ENCODE peak calls at places on chromosomes 3 and 15, in four cellular contexts. W is esophagus squamous epithelium, I is K562, X is ovary. M is an unnamed sample.

GRCh38 chr3:24375947-24376384 is 118.7 kb downstream of the THRB start:
- DNase-seq in W (no peak), I (no peak), X (no peak), M (no peak)

GRCh38 chr3:133097214-133097613 is 59.0 kb downstream of the TMEM108 start:
- DNase-seq in W (no peak), I (no peak), X (no peak), M (peak)

GRCh38 chr3:10173926-10174435 is 9.3 kb downstream of the IRAK2 start:
- DNase-seq in W (no peak), I (peak), X (no peak), M (peak)

GRCh38 chr15:89845305-89845893 is 30.7 kb upstream of the ANPEP start:
- DNase-seq in W (no peak), I (no peak), X (no peak), M (no peak)

GRCh38 chr15:20665653-20666052 is 124.1 kb upstream of the GOLGA6L6 start:
- DNase-seq in W (no peak), I (no peak), X (no peak), M (no peak)

GRCh38 chr15:88477126-88477525 is 9.6 kb downstream of the MRPS11 start:
- DNase-seq in W (no peak), I (no peak), X (no peak), M (no peak)

GRCh38 chr3:161388860-161389259 is 17.5 kb upstream of the SPTSSB start:
- DNase-seq in W (no peak), I (no peak), X (no peak), M (no peak)

GRCh38 chr3:193833592-193833991 is 240.6 kb downstream of the OPA1 start:
- DNase-seq in W (no peak), I (no peak), X (no peak), M (no peak)

GRCh38 chr3:71785594-71786472 is 885 bp upstream of the PROK2 start:
- DNase-seq in W (no peak), I (no peak), X (no peak), M (no peak)

GRCh38 chr3:75136100-75136897 is 521.8 kb upstream of the CNTN3 start:
- DNase-seq in W (no peak), I (no peak), X (no peak), M (no peak)

GRCh38 chr15:73922186-73923151 is 3.8 kb upstream of the LOXL1 start:
- DNase-seq in W (no peak), I (no peak), X (peak), M (no peak)

GRCh38 chr15:86555114-86555513 is 475.4 kb downstream of the AGBL1 start:
- DNase-seq in W (no peak), I (no peak), X (no peak), M (no peak)

GRCh38 chr3:197374951-197375560 is 76.6 kb upstream of the DLG1 start:
- DNase-seq in W (no peak), I (no peak), X (no peak), M (no peak)

GRCh38 chr15:71141572-71141971 is 26.3 kb downstream of the THSD4 start:
- DNase-seq in W (no peak), I (no peak), X (no peak), M (no peak)

GRCh38 chr3:60912142-60912541 is 339.1 kb downstream of the FHIT start:
- DNase-seq in W (no peak), I (no peak), X (no peak), M (no peak)

GRCh38 chr3:174949523-174949922 is 90.4 kb downstream of the NAALADL2 start:
- DNase-seq in W (no peak), I (no peak), X (no peak), M (no peak)

GRCh38 chr3:30623375-30623774 is 17.0 kb downstream of the TGFBR2 start:
- DNase-seq in W (no peak), I (no peak), X (no peak), M (no peak)

GRCh38 chr3:59456852-59457485 is 407.1 kb upstream of the CFAP20DC start:
- DNase-seq in W (no peak), I (no peak), X (no peak), M (no peak)

GRCh38 chr15:89753855-89754254 is 2.8 kb upstream of the MESP1 start:
- DNase-seq in W (no peak), I (no peak), X (no peak), M (no peak)

DNA sequence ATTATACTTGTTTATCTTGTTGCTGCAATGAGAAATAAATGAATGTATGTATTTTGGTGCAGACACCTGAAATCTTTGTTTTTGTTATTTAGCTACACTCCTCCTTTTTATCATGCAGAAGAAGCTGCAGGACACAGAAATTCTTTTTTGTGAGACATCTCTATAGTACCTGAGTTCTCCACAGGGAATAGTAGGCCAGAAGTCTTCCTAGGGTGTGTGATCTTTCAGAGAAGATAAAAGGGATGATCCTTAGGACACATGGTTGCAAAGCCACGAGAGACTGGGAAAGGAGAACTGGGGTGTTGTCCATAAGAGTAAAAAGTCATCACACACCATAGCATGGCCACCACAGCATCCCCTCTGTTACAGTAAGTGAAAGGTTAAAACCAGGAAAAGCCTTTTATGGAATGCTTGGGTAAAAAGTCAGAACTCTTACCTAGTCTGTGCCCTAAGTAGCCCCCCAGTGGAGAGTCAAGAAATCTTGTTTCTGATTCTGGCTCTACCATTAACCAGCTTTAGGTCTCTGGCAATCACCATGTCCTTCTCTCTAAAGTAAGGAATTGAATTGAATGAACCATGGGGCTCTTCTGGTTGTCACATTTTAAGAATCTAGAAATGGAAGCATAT is 31.9 kb upstream of the ADGRG7 start:
- DNase-seq in W (no peak), I (no peak), X (no peak), M (no peak)
- TF ChIP-seq POLR2A in W (no peak), I (no peak), X (no peak), M (no peak)

GRCh38 chr15:52233405-52233804 is 42.2 kb upstream of the GNB5 start:
- DNase-seq in W (no peak), I (no peak), X (no peak), M (no peak)
- H3K4me3 ChIP-seq in W (no peak), I (no peak), X (no peak), M (no peak)

GRCh38 chr3:56818156-56818985 is 16.6 kb upstream of the ARHGEF3 start:
- DNase-seq in W (no peak), I (no peak), X (no peak), M (no peak)
- H3K27ac ChIP-seq in W (no peak), I (no peak), X (no peak), M (no peak)

GRCh38 chr15:80693682-80694623 is 1.2 kb upstream of the ABHD17C start:
- DNase-seq in W (no peak), I (no peak), X (no peak), M (no peak)

GRCh38 chr15:80694624-80695098 is 449 bp upstream of the ABHD17C start:
- DNase-seq in W (no peak), I (no peak), X (peak), M (peak)

GRCh38 chr15:80695911-80696651 is 971 bp downstream of the ABHD17C start:
- DNase-seq in W (no peak), I (no peak), X (peak), M (peak)

GRCh38 chr15:80697316-80697715 is 2.2 kb downstream of the ABHD17C start:
- DNase-seq in W (no peak), I (no peak), X (no peak), M (no peak)

GRCh38 chr15:80695099-80695910 is at the start of gene ABHD17C:
- DNase-seq in W (no peak), I (peak), X (peak), M (peak)
- TF ChIP-seq POLR2A in W (no peak), I (no peak), X (no peak), M (no peak)

DNA sequence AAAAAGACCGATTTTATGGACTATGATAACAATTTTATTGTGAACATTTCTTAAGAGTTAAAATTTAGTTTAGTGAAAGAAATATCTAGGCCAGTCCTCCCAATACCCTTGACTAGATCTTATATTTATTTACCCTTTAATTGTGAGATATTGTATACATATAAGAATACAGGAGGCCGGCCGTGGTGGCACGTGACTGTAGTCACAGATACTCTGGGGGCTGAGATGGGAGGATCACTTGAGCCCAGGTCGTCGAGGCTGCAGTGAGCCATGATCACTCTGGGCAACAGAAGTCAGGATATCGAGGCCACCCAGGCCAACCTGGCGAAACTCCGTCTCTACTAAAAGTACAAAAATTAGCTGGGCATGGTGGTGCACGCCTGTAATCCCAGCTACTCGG is 767 bp upstream of the RMDN3 start:
- DNase-seq in W (no peak), I (no peak), X (no peak), M (no peak)
- H3K4me3 ChIP-seq in W (peak), I (peak), X (peak), M (peak)

DNA sequence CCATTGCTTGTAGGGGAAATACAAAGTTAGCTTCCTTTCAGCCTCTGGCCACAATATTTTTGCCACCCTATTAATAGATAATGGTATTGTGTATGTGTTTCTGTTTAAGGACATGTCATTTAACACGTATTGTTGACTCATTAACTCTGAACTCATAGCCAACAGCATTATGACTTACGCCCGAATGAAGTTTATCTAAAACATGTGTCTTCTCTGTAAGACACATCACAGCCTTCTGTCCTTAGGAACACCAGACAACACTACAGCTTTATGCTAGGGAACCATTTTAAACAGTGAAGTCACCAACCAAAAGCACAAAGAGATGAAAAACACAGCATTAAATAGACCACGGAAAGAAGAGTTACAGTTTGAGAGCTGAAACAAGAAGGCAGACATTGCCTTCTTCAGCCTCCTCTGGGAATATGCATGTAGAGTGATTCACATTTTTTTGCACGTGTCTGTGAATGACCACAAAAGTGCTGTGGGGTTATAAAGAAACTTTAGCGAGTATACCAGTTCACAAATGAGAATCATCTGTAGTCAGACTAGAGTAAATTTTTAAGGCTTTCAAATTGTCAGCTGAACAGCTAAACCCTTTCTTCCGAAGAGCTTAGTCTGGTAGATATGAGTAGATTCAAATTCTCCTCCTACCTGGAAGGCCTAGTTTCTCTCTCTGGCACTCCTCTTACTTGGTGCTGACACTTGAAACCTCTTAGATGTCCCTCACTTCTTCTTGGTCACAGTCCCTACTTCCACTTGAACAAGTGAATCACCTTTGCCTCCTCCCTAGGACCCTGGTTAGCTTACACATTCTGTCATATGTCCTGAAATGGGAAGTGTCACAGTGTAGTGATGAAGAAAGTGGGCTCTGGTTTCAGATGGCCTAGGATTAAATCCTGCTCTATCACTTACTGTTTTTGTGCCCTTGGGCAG is 32.2 kb downstream of the MCTP2 start:
- DNase-seq in W (no peak), I (no peak), X (no peak), M (no peak)
- H3K27ac ChIP-seq in W (no peak), I (no peak), X (no peak), M (no peak)

GRCh38 chr15:44692659-44693058 is 18.5 kb downstream of the PATL2 start:
- DNase-seq in W (no peak), I (no peak), X (no peak), M (no peak)

GRCh38 chr15:44694416-44694815 is 16.7 kb downstream of the PATL2 start:
- DNase-seq in W (no peak), I (no peak), X (no peak), M (no peak)

GRCh38 chr15:44695274-44695673 is 15.8 kb downstream of the PATL2 start:
- DNase-seq in W (no peak), I (no peak), X (no peak), M (no peak)

GRCh38 chr15:44698651-44699050 is 12.5 kb downstream of the PATL2 start:
- DNase-seq in W (no peak), I (no peak), X (no peak), M (no peak)

DNA sequence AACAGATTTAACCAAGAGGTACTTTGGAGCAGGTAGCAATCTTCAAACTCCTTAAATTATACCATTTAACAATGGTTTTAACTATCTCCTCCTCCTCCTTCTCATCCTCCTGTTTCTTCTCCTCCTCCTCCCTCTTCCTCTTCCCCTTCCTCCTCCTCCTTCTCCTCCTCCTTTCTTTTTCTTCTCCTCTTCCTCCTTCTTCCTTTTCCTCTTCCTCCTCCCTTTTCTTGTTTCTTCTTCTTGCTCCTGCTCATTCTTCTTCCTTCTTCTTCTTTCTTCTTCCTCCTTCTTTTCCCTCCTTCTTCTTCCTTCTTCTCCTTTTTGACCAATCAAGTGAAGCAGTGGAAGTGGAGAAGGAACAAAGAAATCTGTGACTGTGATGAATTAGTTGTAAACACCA is 14.1 kb downstream of the PATL2 start:
- DNase-seq in W (no peak), I (no peak), X (no peak), M (no peak)
- TF ChIP-seq POLR2A in W (no peak), I (no peak), X (no peak), M (no peak)

GRCh38 chr3:141456328-141456689 is 30.5 kb upstream of the RASA2 start:
- DNase-seq in W (no peak), I (no peak), X (no peak), M (no peak)

GRCh38 chr3:141454055-141454454 is 32.8 kb upstream of the RASA2 start:
- DNase-seq in W (no peak), I (no peak), X (no peak), M (no peak)

GRCh38 chr3:141457624-141458236 is 29.1 kb upstream of the RASA2 start:
- DNase-seq in W (no peak), I (no peak), X (no peak), M (no peak)

GRCh38 chr3:141454906-141455602 is 31.8 kb upstream of the RASA2 start:
- DNase-seq in W (no peak), I (peak), X (no peak), M (no peak)

DNA sequence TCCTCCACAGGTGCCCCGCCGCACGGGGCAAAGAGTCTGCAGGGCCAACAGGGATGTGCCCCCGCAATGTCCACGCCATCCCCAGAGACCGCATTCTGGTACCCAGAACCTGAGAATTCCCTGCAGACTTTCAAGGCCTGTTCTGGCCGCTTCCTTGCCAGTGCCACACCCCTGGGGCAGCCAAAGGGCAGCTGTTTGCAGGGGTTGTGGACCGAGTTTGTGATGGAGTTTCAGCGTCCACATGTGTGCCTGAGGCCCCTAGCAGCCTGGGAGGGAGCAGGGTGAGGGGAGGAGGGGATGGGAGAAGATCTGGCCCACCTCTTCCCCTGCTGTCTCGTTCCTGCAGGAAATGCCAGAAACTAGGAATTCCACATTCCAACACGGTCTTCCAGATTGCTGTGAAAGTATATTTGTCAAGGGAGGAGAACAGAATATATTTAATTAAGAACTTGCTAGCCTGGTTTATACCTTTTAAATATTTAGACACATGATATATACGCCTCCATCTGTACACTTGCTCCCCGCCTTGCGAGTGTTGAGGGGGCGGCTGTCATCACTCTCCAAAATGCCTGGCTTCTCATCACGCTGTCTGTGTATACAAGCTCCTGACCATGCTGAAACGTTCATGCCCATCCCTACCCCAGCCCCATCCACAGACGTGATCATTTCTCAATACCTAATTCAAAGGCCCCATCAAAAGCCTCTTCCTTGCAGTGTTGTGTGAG is 31.1 kb upstream of the RASA2 start:
- DNase-seq in W (no peak), I (no peak), X (no peak), M (no peak)
- H3K4me3 ChIP-seq in W (no peak), I (no peak), X (no peak), M (no peak)